ENCODE peak calls at places on chromosomes 5 and 9, in four cellular contexts. U is IMR-90, H is K562, V is GM12878. F is an unnamed sample.

GRCh38 chr9:92558612-92559374 is 23.0 kb upstream of the ECM2 start:
- DNase-seq in U (no peak), H (no peak), V (no peak), F (no peak)

GRCh38 chr5:78637468-78637867 is 11.1 kb downstream of the LHFPL2 start:
- DNase-seq in U (no peak), H (no peak), V (no peak), F (no peak)

GRCh38 chr5:107282061-107282460 is 388.7 kb downstream of the EFNA5 start:
- DNase-seq in U (no peak), H (no peak), V (no peak), F (peak)

GRCh38 chr5:41707853-41708603 is 162.2 kb downstream of the OXCT1 start:
- DNase-seq in U (peak), H (no peak), V (no peak), F (peak)

GRCh38 chr5:34748431-34748830 is 90.5 kb upstream of the TTC23L start:
- DNase-seq in U (no peak), H (no peak), V (no peak), F (no peak)

GRCh38 chr9:133874061-133874638 is 118.0 kb downstream of the VAV2 start:
- DNase-seq in U (peak), H (no peak), V (no peak), F (no peak)

GRCh38 chr5:24693609-24694008 is 48.8 kb upstream of the CDH10 start:
- DNase-seq in U (no peak), H (no peak), V (no peak), F (no peak)

GRCh38 chr9:134620751-134621557 is 20.6 kb upstream of the COL5A1 start:
- DNase-seq in U (no peak), H (no peak), V (no peak), F (no peak)

GRCh38 chr5:17302590-17302989 is 85.2 kb downstream of the BASP1 start:
- DNase-seq in U (no peak), H (no peak), V (no peak), F (no peak)

GRCh38 chr9:137217276-137218211 is 4.5 kb downstream of the RNF208 start:
- DNase-seq in U (no peak), H (peak), V (no peak), F (no peak)

GRCh38 chr5:103295871-103296270 is 37.3 kb downstream of the MACIR start:
- DNase-seq in U (no peak), H (no peak), V (no peak), F (no peak)

GRCh38 chr9:12426198-12426864 is 266.9 kb upstream of the TYRP1 start:
- DNase-seq in U (no peak), H (no peak), V (no peak), F (peak)

GRCh38 chr9:4430492-4431261 is 59.6 kb upstream of the SLC1A1 start:
- DNase-seq in U (no peak), H (no peak), V (no peak), F (peak)

GRCh38 chr5:11411621-11412020 is 492.6 kb downstream of the CTNND2 start:
- DNase-seq in U (no peak), H (no peak), V (no peak), F (no peak)

GRCh38 chr5:162334944-162335343 is 267.4 kb downstream of the GABRG2 start:
- DNase-seq in U (no peak), H (no peak), V (no peak), F (no peak)

GRCh38 chr5:132228241-132229035 is 785 bp upstream of the P4HA2 start:
- DNase-seq in U (no peak), H (no peak), V (no peak), F (no peak)

GRCh38 chr5:89437450-89438435 is 554.8 kb upstream of the MEF2C start:
- DNase-seq in U (no peak), H (no peak), V (no peak), F (no peak)

GRCh38 chr9:107639426-107639825 is 149.9 kb upstream of the KLF4 start:
- DNase-seq in U (no peak), H (no peak), V (no peak), F (peak)

GRCh38 chr9:91694081-91694870 is 255.8 kb downstream of the ROR2 start:
- DNase-seq in U (no peak), H (no peak), V (no peak), F (no peak)

GRCh38 chr5:179348833-179349232 is 3.6 kb upstream of the ADAMTS2 start:
- DNase-seq in U (no peak), H (no peak), V (no peak), F (no peak)

GRCh38 chr9:99807276-99807852 is 14.3 kb upstream of the NR4A3 start:
- DNase-seq in U (peak), H (peak), V (no peak), F (peak)

GRCh38 chr5:57332350-57332749 is 150.3 kb downstream of the ACTBL2 start:
- DNase-seq in U (peak), H (no peak), V (no peak), F (no peak)

GRCh38 chr5:18114161-18114802 is 480.0 kb downstream of the TAF11L14 start:
- DNase-seq in U (no peak), H (no peak), V (no peak), F (no peak)

GRCh38 chr5:149561848-149562247 is 10.6 kb upstream of the CSNK1A1 start:
- DNase-seq in U (peak), H (no peak), V (no peak), F (peak)

GRCh38 chr5:148961261-148962199 is 101.3 kb downstream of the SH3TC2 start:
- DNase-seq in U (peak), H (no peak), V (no peak), F (peak)

GRCh38 chr9:13171261-13171660 is 108.2 kb downstream of the MPDZ start:
- DNase-seq in U (peak), H (no peak), V (no peak), F (no peak)

GRCh38 chr9:17744786-17745185 is 165.9 kb downstream of the SH3GL2 start:
- DNase-seq in U (peak), H (no peak), V (no peak), F (peak)

GRCh38 chr5:141260458-141261237 is 15.5 kb downstream of the PCDHB15 start:
- DNase-seq in U (peak), H (no peak), V (no peak), F (peak)

GRCh38 chr9:115069302-115069701 is 48.7 kb downstream of the TNC start:
- DNase-seq in U (no peak), H (no peak), V (no peak), F (no peak)
- TF ChIP-seq CTCF in U (no peak), H (no peak), V (no peak), F (no peak)

GRCh38 chr9:89791754-89792153 is 186.9 kb downstream of the GADD45G start:
- DNase-seq in U (no peak), H (no peak), V (no peak), F (no peak)
- TF ChIP-seq FOS in U (no peak), H (no peak), V (no peak), F (no peak)

DNA sequence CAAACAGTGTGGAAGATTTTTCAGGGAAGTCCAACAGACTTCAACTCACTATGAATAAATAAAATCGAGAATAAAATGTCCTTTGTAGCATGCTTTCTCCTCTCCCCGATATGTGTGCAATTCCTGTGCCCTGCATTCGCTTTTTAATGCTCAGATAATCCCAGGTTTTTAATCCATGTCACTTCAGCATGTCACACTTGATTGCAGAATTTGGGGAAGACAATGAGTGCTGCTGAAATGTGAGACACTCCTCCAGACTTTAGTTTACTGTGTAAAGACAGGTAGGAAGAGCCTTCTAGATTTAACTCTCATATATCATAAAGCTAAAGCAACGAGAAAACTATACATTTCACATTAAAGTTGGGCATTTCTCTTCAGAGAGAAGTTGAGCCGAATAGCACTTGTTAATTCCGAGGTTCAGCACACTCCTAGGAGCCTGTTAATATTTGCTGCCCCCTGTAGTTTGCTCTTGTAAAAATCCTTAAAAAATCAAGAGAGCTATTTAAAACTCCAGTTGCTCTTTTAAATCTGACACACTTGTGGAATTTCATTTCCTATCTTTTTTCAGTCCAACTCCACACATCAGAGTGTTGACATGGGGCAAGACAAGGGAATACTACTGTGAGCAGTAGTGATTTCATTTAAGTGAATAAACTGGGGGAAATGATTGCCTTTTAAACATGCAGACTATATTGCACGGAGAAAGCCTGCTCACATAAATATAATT is 1096.1 kb upstream of the DMAC1 start:
- DNase-seq in U (peak), H (peak), V (no peak), F (peak)
- TF ChIP-seq CTCF in U (peak), H (no peak), V (peak), F (peak)

DNA sequence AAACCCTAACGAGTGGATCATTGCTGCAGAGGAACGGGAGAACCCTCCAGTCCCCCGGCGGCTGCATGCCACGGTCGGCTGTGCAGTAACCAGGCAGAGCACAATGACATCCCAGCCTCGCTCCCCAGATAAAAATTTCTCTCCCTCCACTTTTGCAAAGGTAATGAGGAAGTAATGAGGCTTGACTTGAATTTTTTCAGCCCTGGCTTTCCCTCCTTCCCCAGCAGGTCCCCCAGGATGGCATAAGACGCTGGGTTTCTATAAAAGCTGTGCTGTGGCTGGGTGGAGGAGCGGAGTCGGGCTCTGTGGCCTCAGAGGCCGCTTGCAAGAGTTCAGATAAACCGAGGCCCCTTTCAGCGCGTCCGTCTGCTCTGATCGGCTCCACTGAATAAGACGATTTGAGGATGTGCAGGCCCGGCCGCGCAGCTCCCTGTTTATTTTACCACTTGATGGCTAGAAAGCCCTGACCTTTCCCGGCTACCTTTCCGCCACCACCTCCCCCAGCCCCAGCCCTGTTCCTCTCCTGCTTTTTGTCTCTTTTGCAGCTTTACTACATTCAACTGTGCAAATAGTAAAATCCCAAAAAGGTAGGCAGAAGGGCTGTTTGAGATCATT is 351.9 kb upstream of the IRX2 start:
- DNase-seq in U (no peak), H (no peak), V (no peak), F (no peak)
- TF ChIP-seq FOS in U (no peak), H (no peak), V (no peak), F (no peak)

DNA sequence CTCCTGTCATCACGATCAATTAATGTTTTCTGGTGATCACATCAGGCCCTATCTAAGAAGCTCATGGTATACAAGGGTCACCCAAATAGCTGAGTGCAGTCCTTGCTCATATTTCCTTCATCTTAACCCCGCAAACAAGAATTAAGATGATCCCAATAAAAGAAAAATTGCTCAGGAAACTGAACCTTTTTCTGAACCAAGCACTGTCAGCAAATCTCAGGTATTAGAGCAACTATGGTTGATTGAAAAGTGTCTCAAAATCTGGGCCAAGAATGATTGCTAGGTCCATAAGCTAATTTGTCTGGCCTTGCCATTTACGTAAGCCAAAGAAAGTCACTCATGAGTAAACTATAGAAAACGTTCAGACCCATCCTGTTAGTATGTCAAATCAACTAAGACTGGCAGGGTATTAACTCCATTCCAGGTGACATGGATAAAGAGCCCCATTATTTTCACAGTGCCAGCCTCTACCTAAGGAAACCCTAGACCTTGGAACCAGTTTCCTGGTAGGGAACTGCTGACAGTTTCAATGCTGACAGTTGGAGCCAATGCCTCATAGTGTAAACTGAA is 209.3 kb downstream of the DEPDC1B start:
- DNase-seq in U (no peak), H (no peak), V (no peak), F (no peak)
- TF ChIP-seq CTCF in U (no peak), H (no peak), V (no peak), F (no peak)

GRCh38 chr9:130333041-130334040 is 67.8 kb downstream of the HMCN2 start:
- DNase-seq in U (peak), H (no peak), V (no peak), F (no peak)
- TF ChIP-seq FOS in U (no peak), H (no peak), V (no peak), F (no peak)

GRCh38 chr5:5270161-5270560 is 130.0 kb downstream of the ADAMTS16 start:
- DNase-seq in U (no peak), H (no peak), V (no peak), F (no peak)

GRCh38 chr5:5271606-5272321 is 131.6 kb downstream of the ADAMTS16 start:
- DNase-seq in U (no peak), H (no peak), V (no peak), F (peak)

GRCh38 chr5:5273398-5273797 is 133.3 kb downstream of the ADAMTS16 start:
- DNase-seq in U (no peak), H (no peak), V (no peak), F (no peak)

GRCh38 chr5:5273976-5274375 is 133.8 kb downstream of the ADAMTS16 start:
- DNase-seq in U (no peak), H (no peak), V (no peak), F (no peak)

GRCh38 chr5:5270958-5271605 is 131.0 kb downstream of the ADAMTS16 start:
- DNase-seq in U (peak), H (no peak), V (no peak), F (peak)
- TF ChIP-seq CTCF in U (no peak), H (no peak), V (no peak), F (no peak)

DNA sequence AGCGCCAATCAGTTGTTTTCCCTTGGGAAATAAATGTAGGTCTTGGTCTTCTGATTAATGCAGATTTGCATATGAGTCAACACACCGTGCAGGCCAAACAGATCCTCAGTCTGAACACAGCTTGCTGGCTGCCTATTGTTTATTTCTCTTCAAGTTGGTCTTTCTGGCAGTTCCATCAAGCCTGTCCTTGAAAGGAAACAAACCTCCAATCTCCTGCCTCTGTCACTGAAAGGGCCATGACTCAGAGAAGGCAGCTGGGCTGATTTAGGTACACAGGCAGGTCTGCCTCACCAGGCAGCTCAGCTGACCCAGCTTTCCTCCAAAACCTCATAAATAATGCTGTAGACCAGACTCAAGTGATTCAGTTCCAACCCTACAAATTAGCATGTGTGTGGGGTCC is 175.9 kb downstream of the MAN2A1 start:
- DNase-seq in U (peak), H (no peak), V (no peak), F (peak)
- TF ChIP-seq FOS in U (peak), H (no peak), V (no peak), F (peak)

DNA sequence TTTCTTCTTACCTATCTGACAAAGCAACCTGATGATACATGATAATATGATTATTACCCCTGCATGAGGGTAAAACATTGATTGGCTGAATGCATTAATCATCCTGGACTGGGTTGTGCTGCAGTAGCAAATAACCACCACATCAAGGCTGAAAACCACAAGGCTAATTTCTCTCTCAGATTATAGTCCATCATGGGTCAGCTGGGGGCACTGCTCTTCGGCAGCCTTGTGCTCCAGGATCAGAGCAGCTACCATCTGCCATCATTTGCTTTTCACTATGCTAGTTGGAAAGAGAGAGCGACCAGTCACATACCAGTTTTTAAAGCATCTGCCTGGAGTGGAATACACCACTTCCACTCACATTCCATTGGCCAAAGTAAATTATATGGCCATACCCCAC is 383.5 kb downstream of the RASEF start:
- DNase-seq in U (no peak), H (no peak), V (no peak), F (no peak)
- TF ChIP-seq CTCF in U (no peak), H (no peak), V (no peak), F (no peak)

F was measured in endothelial cell of umbilical vein.